ENCODE peak calls at places on chromosomes 11 and 22, in five cellular contexts. One of them, this sample, is unnamed.

GRCh38 chr22:39634530-39635399 is 64.2 kb downstream of the CACNA1I start:
- DNase-seq in mesendoderm: peak
- DNase-seq in IMR-90: peak
- DNase-seq in H9: no peak
- DNase-seq in mesenchymal stem cell: peak
- DNase-seq in this sample: no peak

GRCh38 chr22:35619336-35620094 is 2.4 kb upstream of the MB start:
- DNase-seq in mesendoderm: no peak
- DNase-seq in IMR-90: no peak
- DNase-seq in H9: peak
- DNase-seq in mesenchymal stem cell: no peak
- DNase-seq in this sample: no peak

GRCh38 chr22:20438066-20438677 is 547 bp upstream of the SCARF2 start:
- DNase-seq in mesendoderm: peak
- DNase-seq in IMR-90: peak
- DNase-seq in H9: peak
- DNase-seq in mesenchymal stem cell: peak
- DNase-seq in this sample: no peak

GRCh38 chr11:17649261-17649660 is 70.1 kb upstream of the MYOD1 start:
- DNase-seq in mesendoderm: no peak
- DNase-seq in IMR-90: no peak
- DNase-seq in H9: no peak
- DNase-seq in mesenchymal stem cell: no peak
- DNase-seq in this sample: no peak

GRCh38 chr11:3052567-3052966 is 4.7 kb downstream of the CARS1 start:
- DNase-seq in mesendoderm: no peak
- DNase-seq in IMR-90: no peak
- DNase-seq in H9: no peak
- DNase-seq in mesenchymal stem cell: no peak
- DNase-seq in this sample: no peak

GRCh38 chr11:11843642-11844041 is 1.9 kb downstream of the USP47 start:
- DNase-seq in mesendoderm: no peak
- DNase-seq in IMR-90: no peak
- DNase-seq in H9: no peak
- DNase-seq in mesenchymal stem cell: no peak
- DNase-seq in this sample: no peak

GRCh38 chr22:44399906-44400762 is 87.4 kb upstream of the SHISAL1 start:
- DNase-seq in mesendoderm: no peak
- DNase-seq in IMR-90: no peak
- DNase-seq in H9: peak
- DNase-seq in mesenchymal stem cell: no peak
- DNase-seq in this sample: no peak

GRCh38 chr22:33940741-33941140 is 20.5 kb upstream of the LARGE1 start:
- DNase-seq in mesendoderm: no peak
- DNase-seq in IMR-90: no peak
- DNase-seq in H9: no peak
- DNase-seq in mesenchymal stem cell: no peak
- DNase-seq in this sample: no peak

GRCh38 chr11:67400942-67401494 is 640 bp downstream of the PPP1CA start:
- DNase-seq in mesendoderm: no peak
- DNase-seq in IMR-90: no peak
- DNase-seq in H9: no peak
- DNase-seq in mesenchymal stem cell: peak
- DNase-seq in this sample: no peak

GRCh38 chr11:19595499-19595839 is 117.2 kb upstream of the NAV2 start:
- DNase-seq in mesendoderm: no peak
- DNase-seq in IMR-90: no peak
- DNase-seq in H9: no peak
- DNase-seq in mesenchymal stem cell: no peak
- DNase-seq in this sample: no peak

GRCh38 chr11:58498464-58498863 is 9.4 kb downstream of the OR5B21 start:
- DNase-seq in mesendoderm: no peak
- DNase-seq in IMR-90: no peak
- DNase-seq in H9: no peak
- DNase-seq in mesenchymal stem cell: no peak
- DNase-seq in this sample: no peak

GRCh38 chr11:23680488-23681230 is 816.2 kb upstream of the LUZP2 start:
- DNase-seq in mesendoderm: no peak
- DNase-seq in IMR-90: no peak
- DNase-seq in H9: peak
- DNase-seq in mesenchymal stem cell: no peak
- DNase-seq in this sample: no peak

GRCh38 chr22:39214006-39214382 is 30.8 kb downstream of the PDGFB start:
- DNase-seq in mesendoderm: no peak
- DNase-seq in IMR-90: no peak
- DNase-seq in H9: no peak
- DNase-seq in mesenchymal stem cell: no peak
- DNase-seq in this sample: no peak

GRCh38 chr11:123145220-123145619 is 49.8 kb downstream of the CLMP start:
- DNase-seq in mesendoderm: no peak
- DNase-seq in IMR-90: peak
- DNase-seq in H9: no peak
- DNase-seq in mesenchymal stem cell: peak
- DNase-seq in this sample: no peak

GRCh38 chr11:32960553-32961164 is 55.0 kb upstream of the DEPDC7 start:
- DNase-seq in mesendoderm: peak
- DNase-seq in IMR-90: peak
- DNase-seq in H9: no peak
- DNase-seq in mesenchymal stem cell: peak
- DNase-seq in this sample: peak

GRCh38 chr11:131397666-131398065 is 27.3 kb downstream of the NTM start:
- DNase-seq in mesendoderm: no peak
- DNase-seq in IMR-90: no peak
- DNase-seq in H9: no peak
- DNase-seq in mesenchymal stem cell: no peak
- DNase-seq in this sample: no peak

GRCh38 chr22:16838073-16838472 is 12.9 kb upstream of the XKR3 start:
- DNase-seq in mesendoderm: no peak
- DNase-seq in IMR-90: no peak
- DNase-seq in H9: no peak
- DNase-seq in mesenchymal stem cell: no peak
- DNase-seq in this sample: no peak

GRCh38 chr11:3126207-3126865 is 38.8 kb downstream of the OSBPL5 start:
- DNase-seq in mesendoderm: no peak
- DNase-seq in IMR-90: no peak
- DNase-seq in H9: no peak
- DNase-seq in mesenchymal stem cell: no peak
- DNase-seq in this sample: no peak

GRCh38 chr11:118610220-118610772 is 2.9 kb downstream of the PHLDB1 start:
- DNase-seq in mesendoderm: no peak
- DNase-seq in IMR-90: no peak
- DNase-seq in H9: no peak
- DNase-seq in mesenchymal stem cell: peak
- DNase-seq in this sample: no peak

GRCh38 chr11:77244277-77245014 is 57.0 kb downstream of the GDPD4 start:
- DNase-seq in mesendoderm: no peak
- DNase-seq in IMR-90: peak
- DNase-seq in H9: no peak
- DNase-seq in mesenchymal stem cell: peak
- DNase-seq in this sample: no peak

GRCh38 chr11:119673389-119674336 is 55.3 kb downstream of the NECTIN1 start:
- DNase-seq in mesendoderm: no peak
- DNase-seq in IMR-90: no peak
- DNase-seq in H9: no peak
- DNase-seq in mesenchymal stem cell: no peak
- DNase-seq in this sample: no peak

GRCh38 chr11:121323208-121323607 is 30.6 kb downstream of the SC5D start:
- DNase-seq in mesendoderm: peak
- DNase-seq in IMR-90: no peak
- DNase-seq in H9: no peak
- DNase-seq in mesenchymal stem cell: no peak
- DNase-seq in this sample: no peak

GRCh38 chr11:91041626-91042025 is 818.8 kb upstream of the CHORDC1 start:
- DNase-seq in mesendoderm: no peak
- DNase-seq in IMR-90: no peak
- DNase-seq in H9: no peak
- DNase-seq in mesenchymal stem cell: no peak
- DNase-seq in this sample: no peak

GRCh38 chr22:20509344-20510047 is 2.1 kb downstream of the MED15 start:
- DNase-seq in mesendoderm: peak
- DNase-seq in IMR-90: peak
- DNase-seq in H9: no peak
- DNase-seq in mesenchymal stem cell: peak
- DNase-seq in this sample: no peak

GRCh38 chr22:24329453-24329852 is 58.8 kb downstream of the SPECC1L start:
- DNase-seq in mesendoderm: no peak
- DNase-seq in IMR-90: no peak
- DNase-seq in H9: no peak
- DNase-seq in mesenchymal stem cell: no peak
- DNase-seq in this sample: no peak

GRCh38 chr11:68031136-68031459 is 617 bp downstream of the NDUFS8 start:
- DNase-seq in mesendoderm: no peak
- DNase-seq in IMR-90: no peak
- DNase-seq in H9: no peak
- DNase-seq in mesenchymal stem cell: peak
- DNase-seq in this sample: no peak

GRCh38 chr11:104645276-104646018 is 252.8 kb downstream of the CASP12 start:
- DNase-seq in mesendoderm: no peak
- DNase-seq in IMR-90: no peak
- DNase-seq in H9: no peak
- DNase-seq in mesenchymal stem cell: no peak
- DNase-seq in this sample: no peak

GRCh38 chr22:36497910-36498669 is 8.8 kb downstream of the FOXRED2 start:
- DNase-seq in mesendoderm: peak
- DNase-seq in IMR-90: no peak
- DNase-seq in H9: no peak
- DNase-seq in mesenchymal stem cell: no peak
- DNase-seq in this sample: no peak

GRCh38 chr11:132205496-132205895 is 835.1 kb downstream of the NTM start:
- DNase-seq in mesendoderm: no peak
- DNase-seq in IMR-90: no peak
- DNase-seq in H9: no peak
- DNase-seq in mesenchymal stem cell: no peak
- DNase-seq in this sample: no peak

GRCh38 chr22:44489817-44490216 is 8.2 kb downstream of the RTL6 start:
- DNase-seq in mesendoderm: peak
- DNase-seq in IMR-90: no peak
- DNase-seq in H9: no peak
- DNase-seq in mesenchymal stem cell: no peak
- DNase-seq in this sample: no peak

DNA sequence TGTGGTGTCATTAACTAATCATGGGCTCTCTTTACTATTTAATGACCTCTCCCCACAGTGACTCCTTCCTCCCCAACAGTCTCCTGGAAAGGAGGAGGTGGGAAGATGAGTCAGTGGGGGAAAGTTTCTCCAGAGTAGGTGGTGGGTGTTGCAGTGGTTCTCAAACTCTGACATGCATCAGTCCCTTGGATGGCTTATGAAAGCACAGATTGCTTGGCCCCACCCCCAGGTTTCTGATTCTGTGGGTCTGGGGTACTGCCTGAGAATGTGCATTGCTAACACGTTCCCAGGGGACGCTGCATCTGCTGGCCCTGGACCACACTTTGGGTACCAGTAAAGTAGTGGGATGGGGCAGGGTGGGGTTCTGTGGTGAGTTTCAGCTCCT is 9.8 kb downstream of the CD82 start:
- DNase-seq in mesendoderm: no peak
- DNase-seq in IMR-90: peak
- DNase-seq in H9: no peak
- DNase-seq in mesenchymal stem cell: peak
- DNase-seq in this sample: no peak
- H3K9ac ChIP-seq in mesendoderm: no peak
- H3K9ac ChIP-seq in IMR-90: no peak
- H3K9ac ChIP-seq in H9: no peak
- H3K9ac ChIP-seq in mesenchymal stem cell: peak
- H3K9ac ChIP-seq in this sample: no peak

GRCh38 chr11:65873280-65874156 is 918 bp upstream of the EFEMP2 start:
- DNase-seq in mesendoderm: peak
- DNase-seq in IMR-90: peak
- DNase-seq in H9: peak
- DNase-seq in mesenchymal stem cell: peak
- DNase-seq in this sample: peak
- H3K23ac ChIP-seq in mesendoderm: peak
- H3K23ac ChIP-seq in IMR-90: peak
- H3K23ac ChIP-seq in H9: no peak
- H3K23ac ChIP-seq in mesenchymal stem cell: no peak
- H3K23ac ChIP-seq in this sample: peak

DNA sequence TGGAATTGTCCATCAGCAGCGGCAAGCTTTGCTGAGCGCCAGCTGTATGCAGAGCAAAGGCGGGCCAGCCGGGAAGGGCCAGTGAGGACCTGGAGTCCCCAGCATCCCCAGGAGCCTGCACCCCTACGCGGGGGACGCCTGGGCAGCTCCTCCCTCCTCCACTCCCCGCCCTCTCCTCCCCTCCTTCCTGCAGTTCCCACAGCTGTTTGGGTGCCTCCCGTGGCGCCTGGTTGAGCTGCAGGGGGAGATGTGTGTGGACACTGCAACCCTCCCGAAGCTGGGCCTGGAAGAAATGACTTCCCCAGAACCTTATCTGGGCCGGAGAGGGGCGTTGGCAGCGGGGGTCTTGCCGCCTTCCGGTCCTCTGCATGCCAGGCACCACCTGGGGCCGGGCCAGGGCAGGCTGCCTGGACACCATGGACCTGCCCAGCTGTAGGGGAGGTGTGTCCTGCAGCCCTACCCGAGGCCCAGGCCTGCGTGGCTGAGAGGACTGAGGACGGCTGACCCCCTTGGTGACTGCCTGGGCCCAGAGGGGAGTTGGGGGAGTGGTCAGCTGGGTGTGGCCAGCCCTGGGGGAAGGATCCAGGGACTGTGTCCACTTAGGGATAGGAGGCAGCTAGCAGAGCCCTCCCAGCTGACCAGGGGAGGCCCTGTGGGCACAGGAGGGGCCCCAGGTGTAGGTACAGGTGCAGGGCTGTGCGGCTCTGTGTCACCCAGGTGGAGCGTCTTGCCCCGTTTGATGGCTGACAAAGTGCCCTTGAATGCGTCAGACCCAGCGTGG is 16.8 kb upstream of the MUC6 start:
- DNase-seq in mesendoderm: no peak
- DNase-seq in IMR-90: no peak
- DNase-seq in H9: no peak
- DNase-seq in mesenchymal stem cell: no peak
- DNase-seq in this sample: no peak
- H3K4ac ChIP-seq in mesendoderm: no peak
- H3K4ac ChIP-seq in IMR-90: no peak
- H3K4ac ChIP-seq in H9: no peak
- H3K4ac ChIP-seq in mesenchymal stem cell: no peak
- H3K4ac ChIP-seq in this sample: peak

GRCh38 chr22:18056161-18056666 is 21.6 kb upstream of the PEX26 start:
- DNase-seq in mesendoderm: no peak
- DNase-seq in IMR-90: peak
- DNase-seq in H9: no peak
- DNase-seq in mesenchymal stem cell: peak
- DNase-seq in this sample: no peak
- H3K9ac ChIP-seq in mesendoderm: no peak
- H3K9ac ChIP-seq in IMR-90: no peak
- H3K9ac ChIP-seq in H9: no peak
- H3K9ac ChIP-seq in mesenchymal stem cell: peak
- H3K9ac ChIP-seq in this sample: no peak

GRCh38 chr11:117490911-117491310 is 163.3 kb downstream of the CEP164 start:
- DNase-seq in mesendoderm: no peak
- DNase-seq in IMR-90: no peak
- DNase-seq in H9: no peak
- DNase-seq in mesenchymal stem cell: no peak
- DNase-seq in this sample: no peak
- H3K23ac ChIP-seq in mesendoderm: no peak
- H3K23ac ChIP-seq in IMR-90: no peak
- H3K23ac ChIP-seq in H9: no peak
- H3K23ac ChIP-seq in mesenchymal stem cell: no peak
- H3K23ac ChIP-seq in this sample: no peak

This sample was measured in neuronal stem cell.